ENCODE peak calls at places on chromosomes 16 and 17, in six cellular contexts. Y is A549, P is MM.1S, F is PC-9, R is right atrium auricular region, A is cardiac fibroblast. B is an unnamed sample.

GRCh38 chr17:80565347-80566053 is 20.9 kb downstream of the RPTOR start:
- DNase-seq in Y (no peak), A (no peak), R (no peak), F (no peak), P (no peak), B (no peak)

GRCh38 chr16:3017806-3018506 is at the start of gene CLDN6:
- DNase-seq in A (no peak), P (no peak), Y (no peak), R (no peak), F (no peak), B (no peak)

GRCh38 chr17:59838196-59838911 is 54.4 kb downstream of the TUBD1 start:
- DNase-seq in A (peak), P (no peak), R (no peak), Y (peak), F (no peak), B (no peak)

GRCh38 chr16:58123896-58124600 is 5.1 kb downstream of the CFAP20 start:
- DNase-seq in R (no peak), A (no peak), Y (no peak), P (no peak), F (no peak), B (no peak)

GRCh38 chr17:39082482-39082881 is 69.0 kb downstream of the PLXDC1 start:
- DNase-seq in P (no peak), A (peak), F (no peak), R (no peak), Y (no peak), B (no peak)

GRCh38 chr17:29124135-29124930 is 55.9 kb downstream of the MYO18A start:
- DNase-seq in P (peak), F (peak), R (peak), Y (peak), A (peak), B (no peak)

GRCh38 chr16:71250461-71251232 is 20.1 kb upstream of the HYDIN start:
- DNase-seq in A (peak), P (no peak), R (no peak), Y (no peak), F (peak), B (no peak)

GRCh38 chr16:89052824-89053724 is 40.6 kb upstream of the ACSF3 start:
- DNase-seq in A (no peak), F (no peak), Y (peak), P (no peak), R (no peak), B (peak)

GRCh38 chr16:15963307-15963910 is 14.0 kb downstream of the ABCC1 start:
- DNase-seq in F (no peak), R (no peak), A (no peak), P (no peak), Y (no peak), B (no peak)

GRCh38 chr17:17841620-17842025 is 4.8 kb upstream of the SREBF1 start:
- DNase-seq in A (no peak), P (no peak), R (no peak), F (no peak), Y (no peak), B (peak)

DNA sequence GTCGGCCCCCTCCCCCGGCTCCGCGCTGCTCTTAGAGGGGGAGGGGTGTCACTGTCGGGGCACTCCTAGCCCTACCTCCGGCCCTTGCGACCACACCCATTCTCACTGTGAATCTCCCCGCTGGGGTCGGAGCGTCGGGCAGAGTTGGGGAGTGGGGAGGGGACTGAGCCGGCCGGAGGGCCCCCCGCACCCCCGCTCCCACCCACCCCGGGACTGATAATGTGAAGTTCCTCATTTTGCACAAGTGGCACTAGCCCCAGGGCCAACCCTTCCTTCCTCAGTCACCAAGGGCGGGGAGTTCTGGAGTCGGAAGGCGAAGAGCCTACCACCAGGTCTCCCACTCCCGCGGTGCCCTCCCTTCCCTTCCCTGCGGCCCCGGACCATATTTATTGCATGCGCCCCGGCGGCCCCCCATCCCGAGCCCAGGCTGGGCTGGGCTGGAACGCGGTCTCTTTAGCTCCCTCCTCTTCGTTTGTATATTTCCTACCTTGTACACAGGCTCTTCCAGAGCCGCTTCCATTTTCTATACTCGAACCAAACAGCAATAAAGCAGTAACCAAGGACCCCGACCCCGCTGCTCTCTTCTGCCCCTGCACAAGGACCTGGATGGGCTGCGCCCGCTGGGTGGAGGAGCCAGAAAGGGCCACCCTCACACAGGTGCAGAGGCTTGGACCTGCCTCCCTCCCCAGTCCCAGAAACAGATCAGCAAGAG is 4.4 kb downstream of the HIC1 start:
- DNase-seq in F (no peak), R (no peak), Y (no peak), A (no peak), P (no peak), B (no peak)
- H3K4me3 ChIP-seq in F (no peak), R (peak), Y (no peak), A (peak), P (no peak), B (no peak)

DNA sequence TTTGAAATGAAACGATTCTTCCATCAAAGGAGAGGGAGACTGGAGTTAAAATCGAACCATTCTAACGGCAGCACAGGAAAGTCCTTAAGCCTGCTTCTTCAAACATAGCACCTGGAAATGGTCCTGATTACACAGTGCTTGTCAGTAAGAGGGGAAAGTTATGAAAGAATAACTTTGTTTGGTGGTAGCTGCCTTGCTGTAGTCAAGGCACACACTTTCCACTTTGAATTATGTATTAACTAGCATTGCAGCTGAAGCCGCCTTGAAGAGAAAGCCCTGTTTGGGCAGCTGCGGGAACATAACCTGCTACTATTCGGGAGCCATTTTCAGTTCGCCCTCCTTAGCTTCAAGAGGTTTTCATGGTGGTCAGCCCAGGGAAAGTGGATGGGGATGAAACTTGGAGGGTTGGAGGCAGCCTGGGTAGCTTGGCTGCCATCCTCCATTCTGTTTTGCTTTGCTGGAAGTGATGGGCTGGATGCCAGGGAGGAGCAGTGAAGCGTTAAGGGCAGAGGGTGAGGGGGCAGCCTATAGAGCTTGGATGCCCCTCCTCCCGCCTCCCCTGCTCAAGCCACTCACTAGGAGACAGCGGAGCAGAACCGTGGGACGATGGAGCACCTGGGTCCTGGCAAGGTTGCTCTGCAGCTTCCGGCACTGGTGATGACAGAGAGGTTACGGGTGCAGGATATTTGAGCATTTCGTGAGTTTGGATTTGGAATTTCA is 5.2 kb upstream of the HAS3 start:
- DNase-seq in Y (no peak), R (no peak), A (no peak), P (no peak), F (no peak), B (no peak)
- TF ChIP-seq CTCF in Y (no peak), R (no peak), A (no peak), P (no peak), F (no peak), B (no peak)

DNA sequence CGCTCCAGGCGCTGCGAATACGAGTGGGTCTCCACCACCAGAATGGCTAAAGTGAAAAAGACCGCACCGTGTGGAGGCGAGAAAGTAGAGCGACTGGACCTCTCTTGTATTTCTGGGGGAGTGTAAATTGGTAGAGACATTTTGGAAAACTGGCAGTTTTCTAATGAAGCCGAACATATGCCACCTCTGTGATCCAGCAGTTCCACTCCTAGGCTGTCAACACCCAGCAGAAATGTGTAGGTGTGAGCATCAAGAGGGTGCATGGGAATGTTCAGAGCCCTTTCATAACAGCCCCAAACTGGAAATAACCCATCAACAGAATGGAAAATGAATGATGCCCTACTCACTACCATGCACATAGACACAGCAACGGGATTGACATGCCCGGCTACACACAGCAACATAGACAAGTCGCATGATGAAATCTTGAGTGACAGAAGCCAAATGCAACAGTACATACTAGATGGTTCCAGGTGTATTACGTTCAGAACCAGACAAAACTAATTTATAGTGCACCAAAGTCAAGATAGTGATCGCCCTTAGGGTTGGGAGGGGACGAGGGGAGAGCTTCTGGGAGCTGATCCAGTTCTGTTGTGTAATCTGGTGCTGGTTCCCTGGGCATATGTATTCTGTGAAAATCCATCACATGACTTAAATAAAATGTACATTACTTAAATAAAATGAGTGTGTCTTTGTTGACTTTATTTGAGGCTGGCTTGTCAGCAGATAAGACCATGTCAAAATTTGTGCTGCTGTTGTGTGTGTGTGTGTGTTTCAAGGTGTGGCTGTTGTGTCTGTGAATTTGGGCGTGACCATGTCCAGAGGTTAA is 877 bp upstream of the BCL7C start:
- DNase-seq in A (peak), R (no peak), Y (no peak), P (no peak), F (no peak), B (peak)
- H3K4me3 ChIP-seq in A (peak), R (peak), Y (peak), P (peak), F (peak), B (peak)

GRCh38 chr17:67111808-67112207 is 67.5 kb downstream of the CACNG1 start:
- DNase-seq in P (no peak), Y (no peak), A (no peak), R (no peak), F (no peak), B (no peak)
- TF ChIP-seq CTCF in P (no peak), Y (no peak), A (no peak), R (no peak), F (no peak), B (no peak)

B was measured in LNCaP clone FGC.